ENCODE peak calls at places on chromosomes 6 and 20, in six cellular contexts. P is endodermal cell, X is HCT116, R is foreskin fibroblast, N is mesenchymal stem cell, T is tibial artery. S is an unnamed sample.

GRCh38 chr6:169158182-169158573 is 95.5 kb downstream of the THBS2 start:
- DNase-seq in P (peak), X (no peak), R (peak), N (no peak), T (peak), S (no peak)

GRCh38 chr6:82348130-82348529 is 15.5 kb upstream of the TPBG start:
- DNase-seq in P (peak), X (no peak), R (no peak), N (no peak), T (no peak), S (no peak)

GRCh38 chr20:25496968-25497401 is 88.3 kb downstream of the NINL start:
- DNase-seq in P (no peak), X (no peak), R (peak), N (peak), T (no peak), S (no peak)

GRCh38 chr6:28531479-28532128 is 5.9 kb downstream of the GPX5 start:
- DNase-seq in P (peak), X (no peak), R (no peak), N (no peak), T (no peak), S (no peak)

GRCh38 chr6:136793348-136793747 is 1.1 kb upstream of the MAP3K5 start:
- DNase-seq in P (no peak), X (no peak), R (no peak), N (no peak), T (no peak), S (no peak)

GRCh38 chr20:62163986-62164762 is 18.7 kb upstream of the MTG2 start:
- DNase-seq in P (no peak), X (no peak), R (no peak), N (no peak), T (no peak), S (no peak)

GRCh38 chr6:33082702-33083101 is 6.9 kb downstream of the HLA-DPB1 start:
- DNase-seq in P (peak), X (peak), R (peak), N (peak), T (peak), S (no peak)

GRCh38 chr6:32371803-32372202 is at the start of gene TSBP1:
- DNase-seq in P (no peak), X (no peak), R (no peak), N (no peak), T (no peak), S (no peak)

GRCh38 chr6:132797975-132798819 is at the start of gene SLC18B1:
- DNase-seq in P (peak), X (no peak), R (peak), N (peak), T (peak), S (no peak)

GRCh38 chr6:74519172-74519571 is 686.7 kb downstream of the COL12A1 start:
- DNase-seq in P (no peak), X (no peak), R (peak), N (peak), T (no peak), S (no peak)

GRCh38 chr20:46367967-46368901 is 38.2 kb downstream of the ELMO2 start:
- DNase-seq in P (no peak), X (no peak), R (no peak), N (no peak), T (no peak), S (no peak)

GRCh38 chr6:112231609-112232060 is 22.7 kb downstream of the LAMA4 start:
- DNase-seq in P (no peak), X (no peak), R (peak), N (no peak), T (no peak), S (no peak)

GRCh38 chr20:24994470-24995368 is 2.2 kb upstream of the APMAP start:
- DNase-seq in P (peak), X (peak), R (peak), N (peak), T (peak), S (peak)

GRCh38 chr20:44646023-44646640 is 5.4 kb downstream of the ADA start:
- DNase-seq in P (peak), X (no peak), R (no peak), N (peak), T (no peak), S (peak)

GRCh38 chr6:12592634-12593033 is 123.9 kb upstream of the PHACTR1 start:
- DNase-seq in P (peak), X (no peak), R (peak), N (no peak), T (no peak), S (no peak)

GRCh38 chr6:47206626-47207025 is 103.1 kb downstream of the TNFRSF21 start:
- DNase-seq in P (no peak), X (no peak), R (peak), N (peak), T (no peak), S (no peak)

GRCh38 chr6:11126876-11127275 is 15.4 kb upstream of the ERVFRD-1 start:
- DNase-seq in P (peak), X (no peak), R (peak), N (no peak), T (no peak), S (no peak)

GRCh38 chr20:1858859-1859258 is 36.3 kb upstream of the SIRPA start:
- DNase-seq in P (no peak), X (no peak), R (no peak), N (peak), T (no peak), S (no peak)

GRCh38 chr20:52722926-52723325 is 249.2 kb upstream of the TSHZ2 start:
- DNase-seq in P (no peak), X (no peak), R (no peak), N (peak), T (no peak), S (no peak)

GRCh38 chr6:13668291-13668928 is 43.2 kb downstream of the RANBP9 start:
- DNase-seq in P (no peak), X (no peak), R (peak), N (no peak), T (no peak), S (no peak)

GRCh38 chr6:85390105-85390728 is 59.7 kb upstream of the NT5E start:
- DNase-seq in P (no peak), X (no peak), R (peak), N (no peak), T (no peak), S (no peak)

GRCh38 chr6:84137051-84137375 is 90.4 kb downstream of the CEP162 start:
- DNase-seq in P (no peak), X (peak), R (peak), N (no peak), T (no peak), S (no peak)

GRCh38 chr20:37839432-37839827 is 63.5 kb upstream of the VSTM2L start:
- DNase-seq in P (no peak), X (no peak), R (no peak), N (no peak), T (no peak), S (no peak)

GRCh38 chr6:92114091-92114490 is 1305.3 kb downstream of the EPHA7 start:
- DNase-seq in P (no peak), X (no peak), R (no peak), N (no peak), T (no peak), S (no peak)

GRCh38 chr20:25318471-25319240 is 70.8 kb downstream of the PYGB start:
- DNase-seq in P (no peak), X (no peak), R (no peak), N (no peak), T (peak), S (no peak)

GRCh38 chr6:105184921-105185320 is 5.1 kb upstream of the POPDC3 start:
- DNase-seq in P (no peak), X (no peak), R (peak), N (no peak), T (no peak), S (no peak)

GRCh38 chr20:1567392-1568165 is 10.1 kb upstream of the SIRPD start:
- DNase-seq in P (peak), X (peak), R (peak), N (no peak), T (no peak), S (no peak)

GRCh38 chr6:14286144-14286543 is 168.6 kb downstream of the CD83 start:
- DNase-seq in P (peak), X (peak), R (peak), N (no peak), T (peak), S (no peak)

GRCh38 chr20:35344354-35344837 is 52.2 kb upstream of the FAM83C start:
- DNase-seq in P (no peak), X (no peak), R (peak), N (peak), T (no peak), S (no peak)

GRCh38 chr6:56475736-56476457 is 166.8 kb downstream of the DST start:
- DNase-seq in P (no peak), X (no peak), R (peak), N (no peak), T (no peak), S (no peak)

GRCh38 chr6:22829070-22829469 is 259.7 kb downstream of the HDGFL1 start:
- DNase-seq in P (no peak), X (no peak), R (no peak), N (no peak), T (no peak), S (no peak)

GRCh38 chr6:144331610-144332009 is 46.5 kb downstream of the UTRN start:
- DNase-seq in P (peak), X (no peak), R (peak), N (peak), T (no peak), S (no peak)
- H3K4me3 ChIP-seq in P (peak), X (no peak), R (no peak), N (no peak), T (no peak), S (no peak)

GRCh38 chr6:24936641-24937317 is 1.0 kb upstream of the RIPOR2 start:
- DNase-seq in P (no peak), X (no peak), R (no peak), N (no peak), T (no peak), S (no peak)

GRCh38 chr6:24933868-24934401 is 1.8 kb downstream of the RIPOR2 start:
- DNase-seq in P (peak), X (peak), R (peak), N (no peak), T (no peak), S (no peak)

GRCh38 chr6:24933266-24933665 is 2.5 kb downstream of the RIPOR2 start:
- DNase-seq in P (no peak), X (no peak), R (no peak), N (no peak), T (no peak), S (no peak)

GRCh38 chr6:24935753-24936152 is at the start of gene RIPOR2:
- DNase-seq in P (peak), X (no peak), R (no peak), N (no peak), T (no peak), S (peak)

DNA sequence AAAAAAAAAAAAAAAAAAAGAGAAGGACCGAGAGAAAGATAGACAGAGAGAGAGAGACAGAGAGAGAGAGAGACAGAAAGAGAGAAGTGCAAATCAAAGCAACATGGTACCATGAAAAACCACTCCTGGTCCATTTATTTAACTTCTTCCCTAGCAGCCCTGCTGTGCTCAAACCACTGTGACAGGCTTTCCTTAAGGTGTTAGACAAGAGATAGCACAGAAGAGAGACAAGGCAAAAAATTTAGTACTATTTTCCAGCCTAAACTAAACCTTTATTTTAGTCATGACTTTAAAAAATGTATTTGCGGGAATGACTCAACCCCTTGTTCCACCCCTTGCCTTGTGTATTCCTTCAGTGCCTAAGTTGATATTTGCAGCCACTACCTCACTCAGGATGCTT is 437 bp downstream of the RIPOR2 start:
- DNase-seq in P (no peak), X (no peak), R (peak), N (no peak), T (no peak), S (no peak)
- H3K4me3 ChIP-seq in P (peak), X (no peak), R (no peak), N (no peak), T (no peak), S (peak)

GRCh38 chr20:40434122-40434521 is 254.9 kb downstream of the MAFB start:
- DNase-seq in P (no peak), X (no peak), R (no peak), N (no peak), T (no peak), S (no peak)
- H3K4me3 ChIP-seq in P (no peak), X (no peak), R (no peak), N (no peak), T (no peak), S (no peak)

GRCh38 chr6:79421707-79422484 is 115.3 kb downstream of the LCA5 start:
- DNase-seq in P (no peak), X (no peak), R (peak), N (peak), T (no peak), S (no peak)

GRCh38 chr6:79422666-79423065 is 114.6 kb downstream of the LCA5 start:
- DNase-seq in P (no peak), X (no peak), R (no peak), N (no peak), T (no peak), S (no peak)

GRCh38 chr6:79416931-79417330 is 120.3 kb downstream of the LCA5 start:
- DNase-seq in P (no peak), X (no peak), R (no peak), N (no peak), T (no peak), S (no peak)

GRCh38 chr6:79421001-79421411 is 116.2 kb downstream of the LCA5 start:
- DNase-seq in P (no peak), X (no peak), R (peak), N (peak), T (no peak), S (no peak)

GRCh38 chr6:79420054-79420453 is 117.2 kb downstream of the LCA5 start:
- DNase-seq in P (no peak), X (no peak), R (no peak), N (no peak), T (no peak), S (no peak)
- H3K4me3 ChIP-seq in P (no peak), X (no peak), R (no peak), N (no peak), T (no peak), S (no peak)

GRCh38 chr20:48820649-48820973 is 7.2 kb downstream of the PREX1 start:
- DNase-seq in P (no peak), X (no peak), R (no peak), N (no peak), T (no peak), S (no peak)

GRCh38 chr20:48818481-48818987 is 9.3 kb downstream of the PREX1 start:
- DNase-seq in P (no peak), X (no peak), R (no peak), N (no peak), T (no peak), S (peak)

GRCh38 chr20:48821261-48821910 is 6.4 kb downstream of the PREX1 start:
- DNase-seq in P (no peak), X (no peak), R (no peak), N (no peak), T (no peak), S (no peak)

GRCh38 chr20:48819089-48819488 is 8.7 kb downstream of the PREX1 start:
- DNase-seq in P (no peak), X (no peak), R (no peak), N (no peak), T (no peak), S (no peak)

DNA sequence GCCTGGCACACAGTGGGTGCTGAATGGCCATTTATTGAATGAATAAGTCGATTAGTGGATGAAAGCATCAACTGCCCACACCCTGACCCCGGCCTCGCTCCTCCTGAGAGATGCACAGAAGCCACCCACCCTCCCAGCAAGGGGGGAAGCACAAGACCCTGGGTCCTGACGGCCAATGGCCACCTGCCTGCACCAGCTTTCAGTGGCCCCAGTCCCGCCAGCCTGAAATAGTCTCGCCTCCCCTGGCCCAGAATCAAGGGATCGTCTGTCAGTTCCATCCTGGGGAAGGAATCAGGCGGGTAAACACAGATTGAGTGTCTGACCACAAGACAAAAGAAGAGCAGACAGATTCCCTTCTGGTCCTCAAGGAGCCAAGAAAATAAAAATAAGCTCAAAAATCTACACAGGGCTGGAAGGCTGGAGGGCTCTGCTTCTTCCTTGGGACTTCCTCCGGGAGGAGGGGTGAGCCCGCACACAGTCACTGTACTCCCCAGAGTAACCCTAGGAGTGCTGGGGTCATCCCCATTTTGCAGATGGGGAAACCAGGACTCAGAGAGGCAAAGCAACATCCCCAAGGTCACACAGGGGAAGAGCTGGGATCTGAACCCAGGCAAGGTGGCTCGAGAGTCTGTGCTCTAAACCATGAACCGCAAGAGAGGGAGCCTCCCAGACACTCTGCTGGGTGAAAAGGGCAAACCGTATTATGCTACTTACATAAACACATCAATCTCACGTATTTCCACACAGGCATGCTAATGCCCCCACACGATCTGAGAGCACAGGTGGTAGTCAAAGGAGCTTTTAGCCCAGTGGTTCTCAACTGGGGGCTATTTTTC is 7.8 kb downstream of the PREX1 start:
- DNase-seq in P (no peak), X (no peak), R (peak), N (no peak), T (no peak), S (no peak)
- H3K4me3 ChIP-seq in P (no peak), X (no peak), R (no peak), N (no peak), T (no peak), S (no peak)

GRCh38 chr20:31515775-31516107 is 1.5 kb downstream of the HM13 start:
- DNase-seq in P (no peak), X (no peak), R (no peak), N (no peak), T (no peak), S (no peak)

GRCh38 chr20:31516166-31516565 is 1.9 kb downstream of the HM13 start:
- DNase-seq in P (no peak), X (no peak), R (no peak), N (no peak), T (no peak), S (no peak)

GRCh38 chr20:31515072-31515774 is 981 bp downstream of the HM13 start:
- DNase-seq in P (no peak), X (no peak), R (no peak), N (no peak), T (no peak), S (no peak)

GRCh38 chr20:31517373-31517772 is 3.1 kb downstream of the HM13 start:
- DNase-seq in P (peak), X (peak), R (peak), N (peak), T (peak), S (no peak)

GRCh38 chr20:31516651-31517050 is 2.4 kb downstream of the HM13 start:
- DNase-seq in P (no peak), X (no peak), R (no peak), N (no peak), T (no peak), S (no peak)
- H3K4me3 ChIP-seq in P (peak), X (no peak), R (peak), N (no peak), T (no peak), S (no peak)

GRCh38 chr6:160519603-160520042 is 144.5 kb downstream of the LPA start:
- DNase-seq in P (no peak), X (peak), R (no peak), N (no peak), T (no peak), S (no peak)
- H3K4me3 ChIP-seq in P (peak), X (no peak), R (peak), N (peak), T (peak), S (peak)